ENCODE peak calls at places on chromosome 5, in eight cellular contexts. H is A549, K is GM23338, A is AG04450, C is tibial artery, B is colonic mucosa, R is right atrium auricular region, N is HCT116. P is an unnamed sample.

GRCh38 chr5:107388111-107388861 is 282.5 kb downstream of the EFNA5 start:
- DNase-seq in H (no peak), K (peak; percentile 55), A (peak; percentile 63), C (no peak), B (no peak), R (no peak), N (no peak), P (no peak)

GRCh38 chr5:78908173-78908901 is 76.8 kb downstream of the ARSB start:
- DNase-seq in H (no peak), K (peak; percentile 56), A (peak; percentile 66), C (peak; percentile 59), B (peak; percentile 64), R (peak; percentile 64), N (no peak), P (peak; percentile 80)

GRCh38 chr5:175494271-175495183 is 16.2 kb downstream of the SFXN1 start:
- DNase-seq in H (no peak), K (no peak), A (no peak), C (no peak), B (no peak), R (no peak), N (no peak), P (no peak)

GRCh38 chr5:173233347-173234128 is 1.5 kb downstream of the NKX2-5 start:
- DNase-seq in H (no peak), K (peak; percentile 48), A (no peak), C (no peak), B (no peak), R (no peak), N (no peak), P (no peak)

GRCh38 chr5:160628295-160629006 is 206.8 kb downstream of the PTTG1 start:
- DNase-seq in H (no peak), K (no peak), A (no peak), C (no peak), B (no peak), R (no peak), N (no peak), P (no peak)

GRCh38 chr5:15737036-15737821 is 237.2 kb downstream of the FBXL7 start:
- DNase-seq in H (no peak), K (no peak), A (no peak), C (no peak), B (no peak), R (no peak), N (no peak), P (no peak)

GRCh38 chr5:32157078-32157477 is 17.0 kb downstream of the GOLPH3 start:
- DNase-seq in H (no peak), K (no peak), A (no peak), C (no peak), B (no peak), R (no peak), N (no peak), P (no peak)

GRCh38 chr5:56951131-56951945 is 585 bp downstream of the MIER3 start:
- DNase-seq in H (peak; percentile 31), K (peak; percentile 74), A (no peak), C (no peak), B (peak; percentile 30), R (no peak), N (no peak), P (peak; percentile 49)

GRCh38 chr5:59130441-59130840 is 547.6 kb downstream of the RAB3C start:
- DNase-seq in H (no peak), K (no peak), A (no peak), C (no peak), B (no peak), R (no peak), N (no peak), P (no peak)

GRCh38 chr5:153551537-153552079 is 61.1 kb downstream of the GRIA1 start:
- DNase-seq in H (peak; percentile 33), K (peak; percentile 65), A (peak; percentile 80), C (no peak), B (no peak), R (no peak), N (peak; percentile 48), P (no peak)

GRCh38 chr5:8829322-8830029 is 716.4 kb downstream of the SEMA5A start:
- DNase-seq in H (peak; percentile 18), K (no peak), A (peak; percentile 98), C (no peak), B (no peak), R (no peak), N (no peak), P (no peak)

GRCh38 chr5:95283761-95284511 is 958 bp downstream of the MCTP1 start:
- DNase-seq in H (peak; percentile 37), K (peak; percentile 79), A (no peak), C (no peak), B (peak; percentile 21), R (no peak), N (no peak), P (peak; percentile 61)

DNA sequence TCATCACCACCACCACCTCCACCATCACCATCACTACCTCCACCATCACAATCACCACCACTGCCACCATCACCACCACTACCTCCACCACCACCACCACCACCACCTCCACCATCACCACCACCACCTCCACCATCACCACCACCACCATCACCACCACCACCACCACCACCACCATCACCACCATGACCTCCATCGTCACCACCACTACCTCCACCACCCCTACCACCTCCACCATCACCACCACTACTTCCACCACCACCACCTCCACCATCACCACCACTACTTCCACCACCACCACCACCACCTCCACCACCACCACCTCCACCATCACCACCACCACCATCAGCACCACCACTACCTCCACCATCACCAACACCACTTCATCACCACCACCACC is 23.5 kb upstream of the ADCY2 start:
- DNase-seq in H (no peak), K (no peak), A (no peak), C (no peak), B (no peak), R (no peak), N (no peak), P (no peak)
- TF ChIP-seq CTCF in H (no peak), K (no peak), A (no peak), C (no peak), B (no peak), R (no peak), N (no peak), P (no peak)

GRCh38 chr5:40405985-40406384 is 273.7 kb upstream of the PTGER4 start:
- DNase-seq in H (no peak), K (no peak), A (no peak), C (no peak), B (no peak), R (no peak), N (no peak), P (no peak)

GRCh38 chr5:40406426-40407211 is 273.1 kb upstream of the PTGER4 start:
- DNase-seq in H (no peak), K (no peak), A (no peak), C (no peak), B (no peak), R (no peak), N (no peak), P (no peak)

GRCh38 chr5:40410939-40411635 is 268.6 kb upstream of the PTGER4 start:
- DNase-seq in H (no peak), K (no peak), A (no peak), C (peak; percentile 25), B (no peak), R (no peak), N (no peak), P (no peak)

GRCh38 chr5:40410231-40410861 is 269.4 kb upstream of the PTGER4 start:
- DNase-seq in H (no peak), K (no peak), A (no peak), C (peak; percentile 21), B (no peak), R (no peak), N (no peak), P (no peak)

DNA sequence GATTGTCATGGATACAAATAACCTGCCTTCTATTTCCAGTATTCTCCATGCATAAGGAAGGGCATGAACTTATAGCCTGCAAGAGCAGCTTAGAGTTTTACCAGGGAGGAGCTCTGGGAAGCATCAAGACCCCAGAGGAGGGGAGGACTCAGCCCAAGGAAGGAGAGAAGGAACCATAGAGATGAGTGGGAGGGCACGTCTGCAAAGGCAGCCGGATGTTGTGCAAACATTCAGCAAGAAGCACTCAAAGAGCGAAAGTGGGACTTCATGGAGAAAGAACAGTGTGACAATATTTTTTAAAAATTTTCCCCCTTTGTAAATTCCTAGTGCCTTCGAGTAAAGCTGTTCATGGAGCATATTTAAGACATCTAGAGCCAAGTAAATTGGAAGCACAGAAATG is 270.1 kb upstream of the PTGER4 start:
- DNase-seq in H (no peak), K (no peak), A (no peak), C (peak; percentile 21), B (no peak), R (no peak), N (no peak), P (no peak)
- H3K27ac ChIP-seq in H (no peak overlapping the region), K (no peak overlapping the region), A (no peak overlapping the region), C (no peak overlapping the region), B (peak overlapping the region; percentile 41), R (no peak overlapping the region), N (no peak overlapping the region), P (no peak overlapping the region)

GRCh38 chr5:168089201-168089887 is 202.1 kb upstream of the WWC1 start:
- DNase-seq in H (no peak), K (no peak), A (no peak), C (no peak), B (no peak), R (no peak), N (no peak), P (no peak)

GRCh38 chr5:168085321-168086040 is 206.0 kb upstream of the WWC1 start:
- DNase-seq in H (no peak), K (no peak), A (no peak), C (no peak), B (no peak), R (no peak), N (no peak), P (no peak)

GRCh38 chr5:168086736-168087135 is 204.7 kb upstream of the WWC1 start:
- DNase-seq in H (no peak), K (no peak), A (no peak), C (no peak), B (no peak), R (no peak), N (no peak), P (no peak)

GRCh38 chr5:168088415-168089165 is 202.9 kb upstream of the WWC1 start:
- DNase-seq in H (no peak), K (no peak), A (no peak), C (no peak), B (no peak), R (no peak), N (no peak), P (no peak)

GRCh38 chr5:168086104-168086610 is 205.3 kb upstream of the WWC1 start:
- DNase-seq in H (peak; percentile 76), K (peak; percentile 27), A (no peak), C (no peak), B (peak; percentile 66), R (no peak), N (no peak), P (no peak)
- TF ChIP-seq CTCF in H (peak; percentile 19), K (no peak), A (no peak), C (no peak), B (no peak), R (no peak), N (no peak), P (no peak)

DNA sequence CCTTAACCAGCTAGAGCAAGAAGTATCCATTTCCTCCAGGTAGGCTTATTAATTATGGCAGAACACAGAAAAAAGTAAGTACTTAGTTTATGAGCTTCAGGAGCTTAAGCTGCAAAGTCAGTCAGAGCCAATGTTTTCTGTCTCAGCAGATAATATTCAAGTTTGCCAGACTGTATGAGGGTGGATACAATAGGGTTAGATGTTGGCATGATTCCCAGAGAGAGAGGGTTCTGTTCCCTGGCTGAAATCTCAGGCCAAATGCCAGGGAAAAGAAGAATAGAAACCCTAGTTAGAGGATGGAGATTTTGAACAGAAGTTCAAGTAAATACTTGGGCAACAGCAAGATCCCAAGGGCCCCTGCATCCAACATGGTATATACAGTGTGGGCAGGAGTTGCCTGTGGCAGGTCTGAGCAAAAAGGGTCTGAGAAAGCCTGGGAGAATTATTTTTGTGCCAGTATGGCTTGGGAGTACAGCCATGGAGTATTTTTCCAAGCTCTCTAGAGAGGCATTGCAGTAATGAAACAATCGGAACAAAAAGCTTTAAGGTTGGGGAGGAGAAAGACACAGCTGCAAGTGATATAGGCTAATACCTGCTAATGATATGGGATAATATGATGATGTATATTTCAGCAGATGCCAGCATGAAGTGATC is 30.9 kb upstream of the ISOC1 start:
- DNase-seq in H (no peak), K (no peak), A (no peak), C (no peak), B (no peak), R (no peak), N (no peak), P (no peak)
- H3K27ac ChIP-seq in H (no peak overlapping the region), K (no peak overlapping the region), A (no peak overlapping the region), C (no peak overlapping the region), B (no peak overlapping the region), R (no peak overlapping the region), N (no peak overlapping the region), P (peak overlapping the region; percentile 33)

P was measured in WERI-Rb-1.